ENCODE peak calls at places on chromosomes 4 and X, in five cellular contexts. C, U, A, O and Z are unnamed samples.

GRCh38 chr4:23015821-23016220 is 323.1 kb downstream of the GBA3 start:
- DNase-seq in C (no peak), U (no peak), A (no peak), O (no peak), Z (no peak)

GRCh38 chr4:2040391-2041233 is 18.5 kb upstream of the NAT8L start:
- DNase-seq in C (peak), U (no peak), A (no peak), O (no peak), Z (peak)

GRCh38 chr4:17206829-17207773 is 304.8 kb downstream of the QDPR start:
- DNase-seq in C (no peak), U (no peak), A (no peak), O (no peak), Z (no peak)

GRCh38 chr4:99356992-99357391 is 4.4 kb upstream of the ADH1C start:
- DNase-seq in C (no peak), U (no peak), A (no peak), O (no peak), Z (no peak)

GRCh38 chr4:1784789-1785591 is 8.1 kb upstream of the FGFR3 start:
- DNase-seq in C (no peak), U (peak), A (no peak), O (no peak), Z (no peak)

GRCh38 chr4:23232987-23233386 is 540.2 kb downstream of the GBA3 start:
- DNase-seq in C (no peak), U (no peak), A (no peak), O (no peak), Z (no peak)

GRCh38 chrX:53260836-53261235 is 20.5 kb downstream of the IQSEC2 start:
- DNase-seq in C (no peak), U (no peak), A (no peak), O (no peak), Z (no peak)

GRCh38 chr4:2222838-2223237 is 19.1 kb downstream of the HAUS3 start:
- DNase-seq in C (no peak), U (no peak), A (no peak), O (no peak), Z (no peak)

GRCh38 chrX:131614241-131614640 is 70.4 kb downstream of the OR13H1 start:
- DNase-seq in C (no peak), U (no peak), A (no peak), O (no peak), Z (no peak)

GRCh38 chr4:176425035-176425434 is 105.3 kb downstream of the SPCS3 start:
- DNase-seq in C (no peak), U (no peak), A (no peak), O (no peak), Z (no peak)

GRCh38 chr4:126364290-126364978 is 1049.7 kb downstream of the FAT4 start:
- DNase-seq in C (no peak), U (no peak), A (no peak), O (no peak), Z (no peak)

GRCh38 chr4:73836373-73837269 is at the start of gene CXCL6:
- DNase-seq in C (peak), U (peak), A (peak), O (no peak), Z (peak)

GRCh38 chr4:8542776-8543525 is 37.2 kb upstream of the GPR78 start:
- DNase-seq in C (peak), U (no peak), A (no peak), O (no peak), Z (no peak)

GRCh38 chr4:57098945-57099344 is 11.2 kb downstream of the IGFBP7 start:
- DNase-seq in C (no peak), U (no peak), A (no peak), O (peak), Z (no peak)

GRCh38 chr4:55032788-55033187 is 92.6 kb downstream of the KDR start:
- DNase-seq in C (no peak), U (no peak), A (no peak), O (no peak), Z (no peak)

GRCh38 chr4:26208237-26208985 is 112.4 kb upstream of the RBPJ start:
- DNase-seq in C (no peak), U (no peak), A (no peak), O (no peak), Z (no peak)

GRCh38 chrX:53817548-53817947 is 131.0 kb upstream of the HUWE1 start:
- DNase-seq in C (no peak), U (no peak), A (no peak), O (no peak), Z (no peak)

GRCh38 chr4:90992213-90992612 is 865.0 kb downstream of the CCSER1 start:
- DNase-seq in C (no peak), U (no peak), A (no peak), O (no peak), Z (no peak)

GRCh38 chr4:145501051-145501660 is 19.5 kb downstream of the SMAD1 start:
- DNase-seq in C (no peak), U (no peak), A (no peak), O (no peak), Z (no peak)

GRCh38 chr4:89324671-89325070 is 17.1 kb upstream of the GPRIN3 start:
- DNase-seq in C (no peak), U (no peak), A (no peak), O (no peak), Z (no peak)

GRCh38 chr4:37549003-37549402 is 137.2 kb downstream of the RELL1 start:
- DNase-seq in C (no peak), U (no peak), A (no peak), O (peak), Z (no peak)

GRCh38 chrX:115373308-115373707 is 83.8 kb downstream of the LUZP4 start:
- DNase-seq in C (no peak), U (no peak), A (no peak), O (no peak), Z (no peak)

GRCh38 chr4:100084892-100085291 is 105.4 kb downstream of the DDIT4L start:
- DNase-seq in C (no peak), U (no peak), A (no peak), O (no peak), Z (no peak)

GRCh38 chr4:56752985-56753384 is 68.5 kb downstream of the SPINK2 start:
- DNase-seq in C (no peak), U (peak), A (no peak), O (no peak), Z (no peak)

GRCh38 chrX:155086202-155086840 is 15.0 kb downstream of the BRCC3 start:
- DNase-seq in C (peak), U (peak), A (peak), O (no peak), Z (peak)

GRCh38 chr4:184641022-184641421 is 8.2 kb downstream of the CASP3 start:
- DNase-seq in C (no peak), U (no peak), A (no peak), O (no peak), Z (no peak)

GRCh38 chr4:107913283-107913899 is 18.0 kb upstream of the CYP2U1 start:
- DNase-seq in C (no peak), U (peak), A (no peak), O (no peak), Z (no peak)

GRCh38 chr4:154612472-154613414 is at the start of gene FGG:
- DNase-seq in C (no peak), U (no peak), A (no peak), O (no peak), Z (no peak)

GRCh38 chrX:153374426-153374825 is 26.7 kb downstream of the PNMA6E start:
- DNase-seq in C (no peak), U (no peak), A (no peak), O (no peak), Z (no peak)

GRCh38 chr4:26871611-26872010 is 11.0 kb downstream of the STIM2 start:
- DNase-seq in C (no peak), U (no peak), A (no peak), O (no peak), Z (no peak)

GRCh38 chr4:112449708-112450107 is 66.3 kb downstream of the NEUROG2 start:
- DNase-seq in C (no peak), U (no peak), A (no peak), O (no peak), Z (no peak)

GRCh38 chrX:70360366-70360765 is 62.7 kb upstream of the GDPD2 start:
- DNase-seq in C (peak), U (no peak), A (no peak), O (no peak), Z (no peak)

GRCh38 chr4:123503698-123504389 is 107.2 kb downstream of the SPRY1 start:
- DNase-seq in C (no peak), U (no peak), A (no peak), O (no peak), Z (no peak)

GRCh38 chr4:88646528-88647280 is 50.9 kb downstream of the NAP1L5 start:
- DNase-seq in C (no peak), U (no peak), A (no peak), O (no peak), Z (peak)

GRCh38 chr4:12778191-12778590 is 705.9 kb downstream of the RAB28 start:
- DNase-seq in C (no peak), U (no peak), A (no peak), O (no peak), Z (no peak)

GRCh38 chrX:97117572-97117971 is 233.9 kb downstream of the RPA4 start:
- DNase-seq in C (no peak), U (no peak), A (no peak), O (no peak), Z (no peak)

GRCh38 chrX:108018659-108019381 is 26.0 kb upstream of the VSIG1 start:
- DNase-seq in C (no peak), U (no peak), A (no peak), O (no peak), Z (no peak)

GRCh38 chrX:20521245-20521644 is 254.5 kb upstream of the RPS6KA3 start:
- DNase-seq in C (no peak), U (no peak), A (no peak), O (no peak), Z (no peak)

DNA sequence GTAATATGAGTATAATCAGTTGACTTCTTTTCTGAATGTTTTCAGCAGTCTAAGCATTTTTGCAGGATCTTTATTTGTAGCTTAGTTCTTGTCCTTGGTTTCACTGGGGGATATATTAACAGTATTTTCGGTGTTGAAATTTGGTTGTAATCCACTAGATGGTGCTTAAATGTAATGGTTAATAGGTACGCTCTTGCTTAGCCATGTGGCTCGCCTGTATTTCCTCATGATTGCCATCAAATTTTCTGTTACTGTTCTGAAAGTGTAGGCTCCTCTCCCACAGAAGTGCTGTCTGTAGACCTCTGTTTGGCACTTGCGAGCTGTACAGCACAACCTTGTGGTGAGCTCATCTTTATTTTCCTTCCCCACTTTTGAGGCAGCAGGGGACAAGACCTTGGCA is 3.9 kb upstream of the FAAH2 start:
- DNase-seq in C (no peak), U (no peak), A (no peak), O (no peak), Z (no peak)
- TF ChIP-seq CTCF in C (no peak), U (no peak), A (no peak), O (no peak), Z (peak)

DNA sequence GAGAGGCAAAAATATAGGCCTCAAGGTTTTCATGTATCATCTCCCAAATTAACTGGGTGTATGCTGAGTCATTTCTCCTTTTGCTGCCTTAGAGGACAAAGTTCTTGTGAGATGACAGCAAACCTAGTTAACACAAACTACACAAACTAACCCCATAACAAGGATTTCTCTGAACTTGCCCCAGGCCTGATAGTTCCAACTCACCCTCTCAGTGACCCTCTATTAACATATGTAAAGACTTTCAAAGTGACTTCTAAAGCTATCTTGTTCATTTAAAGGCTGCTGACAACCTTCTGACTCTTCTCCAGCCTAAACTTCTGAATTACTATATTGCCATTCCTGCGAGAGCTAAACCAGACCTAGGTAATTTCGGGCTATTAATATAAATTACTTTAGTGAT is 43.2 kb upstream of the CCDC149 start:
- DNase-seq in C (no peak), U (no peak), A (no peak), O (no peak), Z (no peak)
- TF ChIP-seq CTCF in C (no peak), U (no peak), A (no peak), O (no peak), Z (no peak)

GRCh38 chr4:47839259-47839658 is 1.4 kb upstream of the CORIN start:
- DNase-seq in C (no peak), U (no peak), A (peak), O (no peak), Z (no peak)
- TF ChIP-seq CTCF in C (peak), U (no peak), A (no peak), O (peak), Z (peak)

GRCh38 chrX:106404512-106404911 is 207.3 kb upstream of the RADX start:
- DNase-seq in C (no peak), U (no peak), A (no peak), O (no peak), Z (no peak)
- TF ChIP-seq CTCF in C (no peak), U (peak), A (no peak), O (peak), Z (peak)

GRCh38 chrX:11171956-11172355 is 60.8 kb downstream of the HCCS start:
- DNase-seq in C (no peak), U (no peak), A (no peak), O (no peak), Z (no peak)
- TF ChIP-seq CTCF in C (no peak), U (no peak), A (no peak), O (no peak), Z (no peak)